ENCODE peak calls at places on chromosome 3, in six cellular contexts. One of them, this sample, is unnamed. For H3K36me3, the result is how much of the 10 kb centered on the place peaks cover.

GRCh38 chr3:44184319-44184953 is 57.2 kb upstream of the TOPAZ1 start:
- DNase-seq in tibial artery: peak
- DNase-seq in SJSA1: no peak
- DNase-seq in IMR-90: no peak
- DNase-seq in GM23248: peak
- DNase-seq in endodermal cell: peak
- DNase-seq in this sample: no peak

GRCh38 chr3:27279153-27279552 is 90.0 kb downstream of the NEK10 start:
- DNase-seq in tibial artery: no peak
- DNase-seq in SJSA1: no peak
- DNase-seq in IMR-90: no peak
- DNase-seq in GM23248: peak
- DNase-seq in endodermal cell: peak
- DNase-seq in this sample: no peak

GRCh38 chr3:129558772-129559564 is 16.0 kb downstream of the H1-8 start:
- DNase-seq in tibial artery: no peak
- DNase-seq in SJSA1: peak
- DNase-seq in IMR-90: peak
- DNase-seq in GM23248: peak
- DNase-seq in endodermal cell: no peak
- DNase-seq in this sample: no peak

GRCh38 chr3:13170317-13170716 is 97.1 kb upstream of the IQSEC1 start:
- DNase-seq in tibial artery: peak
- DNase-seq in SJSA1: no peak
- DNase-seq in IMR-90: no peak
- DNase-seq in GM23248: no peak
- DNase-seq in endodermal cell: no peak
- DNase-seq in this sample: no peak

GRCh38 chr3:164879201-164879600 is 199.1 kb downstream of the SI start:
- DNase-seq in tibial artery: no peak
- DNase-seq in SJSA1: no peak
- DNase-seq in IMR-90: no peak
- DNase-seq in GM23248: no peak
- DNase-seq in endodermal cell: peak
- DNase-seq in this sample: no peak

GRCh38 chr3:17894434-17895060 is 152.1 kb upstream of the TBC1D5 start:
- DNase-seq in tibial artery: no peak
- DNase-seq in SJSA1: no peak
- DNase-seq in IMR-90: peak
- DNase-seq in GM23248: peak
- DNase-seq in endodermal cell: peak
- DNase-seq in this sample: peak

GRCh38 chr3:104323226-104323625 is 1043.5 kb upstream of the ALCAM start:
- DNase-seq in tibial artery: no peak
- DNase-seq in SJSA1: no peak
- DNase-seq in IMR-90: no peak
- DNase-seq in GM23248: no peak
- DNase-seq in endodermal cell: peak
- DNase-seq in this sample: no peak

GRCh38 chr3:178823556-178824229 is 247.9 kb downstream of the ZMAT3 start:
- DNase-seq in tibial artery: no peak
- DNase-seq in SJSA1: no peak
- DNase-seq in IMR-90: no peak
- DNase-seq in GM23248: no peak
- DNase-seq in endodermal cell: no peak
- DNase-seq in this sample: no peak

GRCh38 chr3:126270145-126270811 is 86.9 kb downstream of the KLF15 start:
- DNase-seq in tibial artery: peak
- DNase-seq in SJSA1: no peak
- DNase-seq in IMR-90: peak
- DNase-seq in GM23248: peak
- DNase-seq in endodermal cell: no peak
- DNase-seq in this sample: no peak

GRCh38 chr3:72306800-72307341 is 521.9 kb upstream of the PROK2 start:
- DNase-seq in tibial artery: no peak
- DNase-seq in SJSA1: no peak
- DNase-seq in IMR-90: peak
- DNase-seq in GM23248: no peak
- DNase-seq in endodermal cell: peak
- DNase-seq in this sample: no peak

GRCh38 chr3:141308588-141309218 is 59.6 kb upstream of the ZBTB38 start:
- DNase-seq in tibial artery: peak
- DNase-seq in SJSA1: no peak
- DNase-seq in IMR-90: peak
- DNase-seq in GM23248: peak
- DNase-seq in endodermal cell: peak
- DNase-seq in this sample: no peak

GRCh38 chr3:141313091-141313683 is 55.1 kb upstream of the ZBTB38 start:
- DNase-seq in tibial artery: no peak
- DNase-seq in SJSA1: no peak
- DNase-seq in IMR-90: no peak
- DNase-seq in GM23248: no peak
- DNase-seq in endodermal cell: peak
- DNase-seq in this sample: no peak

GRCh38 chr3:141311170-141311495 is 57.2 kb upstream of the ZBTB38 start:
- DNase-seq in tibial artery: no peak
- DNase-seq in SJSA1: no peak
- DNase-seq in IMR-90: no peak
- DNase-seq in GM23248: no peak
- DNase-seq in endodermal cell: no peak
- DNase-seq in this sample: no peak

GRCh38 chr3:141312359-141313090 is 55.8 kb upstream of the ZBTB38 start:
- DNase-seq in tibial artery: no peak
- DNase-seq in SJSA1: no peak
- DNase-seq in IMR-90: no peak
- DNase-seq in GM23248: no peak
- DNase-seq in endodermal cell: peak
- DNase-seq in this sample: no peak

DNA sequence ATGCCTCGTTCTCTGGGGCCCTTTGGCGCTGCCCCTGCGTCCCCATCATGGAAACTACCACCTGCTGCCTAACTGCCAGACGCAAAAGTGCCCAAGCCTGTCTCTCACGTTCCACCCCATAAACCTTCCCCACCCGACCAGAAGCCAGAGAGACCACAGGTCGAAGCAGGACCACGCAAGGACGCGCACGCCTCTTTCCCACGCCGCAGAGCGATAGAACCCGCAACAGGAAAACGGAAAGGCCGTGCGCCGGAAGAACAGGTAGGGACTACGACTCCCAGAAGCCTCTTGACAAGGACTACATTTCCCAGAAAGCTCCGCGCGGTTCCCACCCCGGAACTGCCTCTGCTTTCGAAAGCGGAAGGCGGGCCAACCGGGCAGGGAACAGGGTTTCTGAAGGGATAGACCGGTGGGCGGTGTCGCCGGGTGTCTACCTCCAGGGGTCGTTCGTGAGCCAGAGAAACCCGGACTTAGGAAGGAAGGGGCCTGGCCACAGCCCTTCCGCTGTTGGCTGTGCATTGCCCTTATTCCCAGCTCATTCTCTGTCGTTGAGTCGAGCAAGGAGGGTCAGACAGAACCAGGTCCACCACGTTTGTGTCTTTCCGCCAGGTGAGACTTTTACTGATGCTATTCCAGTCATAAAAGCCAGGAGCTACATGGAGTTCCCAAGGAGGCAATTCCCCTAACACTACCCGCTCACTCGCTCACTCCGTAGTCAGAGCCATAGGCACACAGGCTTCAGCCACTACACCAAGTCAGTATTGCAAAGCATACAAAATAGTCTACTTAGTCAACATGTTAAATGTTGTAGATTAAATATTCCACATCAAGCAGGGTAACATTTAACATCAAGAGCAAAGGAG is 56.6 kb upstream of the ZBTB38 start:
- DNase-seq in tibial artery: peak
- DNase-seq in SJSA1: peak
- DNase-seq in IMR-90: peak
- DNase-seq in GM23248: peak
- DNase-seq in endodermal cell: peak
- DNase-seq in this sample: peak
- H3K36me3 ChIP-seq in tibial artery: under half
- H3K36me3 ChIP-seq in SJSA1: under half
- H3K36me3 ChIP-seq in IMR-90: under half
- H3K36me3 ChIP-seq in GM23248: under half
- H3K36me3 ChIP-seq in endodermal cell: under half
- H3K36me3 ChIP-seq in this sample: under half

GRCh38 chr3:156723182-156723619 is 48.8 kb downstream of the TIPARP start:
- DNase-seq in tibial artery: no peak
- DNase-seq in SJSA1: no peak
- DNase-seq in IMR-90: peak
- DNase-seq in GM23248: peak
- DNase-seq in endodermal cell: no peak
- DNase-seq in this sample: no peak
- H3K36me3 ChIP-seq in tibial artery: under half
- H3K36me3 ChIP-seq in SJSA1: under half
- H3K36me3 ChIP-seq in IMR-90: under half
- H3K36me3 ChIP-seq in GM23248: under half
- H3K36me3 ChIP-seq in endodermal cell: under half
- H3K36me3 ChIP-seq in this sample: under half

GRCh38 chr3:45985532-45986302 is 9.9 kb downstream of the FYCO1 start:
- DNase-seq in tibial artery: no peak
- DNase-seq in SJSA1: no peak
- DNase-seq in IMR-90: peak
- DNase-seq in GM23248: peak
- DNase-seq in endodermal cell: no peak
- DNase-seq in this sample: no peak

GRCh38 chr3:45986303-45986982 is 9.2 kb downstream of the FYCO1 start:
- DNase-seq in tibial artery: peak
- DNase-seq in SJSA1: peak
- DNase-seq in IMR-90: peak
- DNase-seq in GM23248: peak
- DNase-seq in endodermal cell: no peak
- DNase-seq in this sample: no peak

GRCh38 chr3:45981321-45982038 is 14.1 kb downstream of the FYCO1 start:
- DNase-seq in tibial artery: no peak
- DNase-seq in SJSA1: no peak
- DNase-seq in IMR-90: peak
- DNase-seq in GM23248: peak
- DNase-seq in endodermal cell: no peak
- DNase-seq in this sample: no peak

GRCh38 chr3:45984331-45985312 is 11.0 kb downstream of the FYCO1 start:
- DNase-seq in tibial artery: no peak
- DNase-seq in SJSA1: no peak
- DNase-seq in IMR-90: peak
- DNase-seq in GM23248: no peak
- DNase-seq in endodermal cell: no peak
- DNase-seq in this sample: no peak

GRCh38 chr3:45983865-45984264 is 11.8 kb downstream of the FYCO1 start:
- DNase-seq in tibial artery: no peak
- DNase-seq in SJSA1: no peak
- DNase-seq in IMR-90: no peak
- DNase-seq in GM23248: no peak
- DNase-seq in endodermal cell: no peak
- DNase-seq in this sample: no peak
- H3K36me3 ChIP-seq in tibial artery: half or more
- H3K36me3 ChIP-seq in SJSA1: under half
- H3K36me3 ChIP-seq in IMR-90: under half
- H3K36me3 ChIP-seq in GM23248: under half
- H3K36me3 ChIP-seq in endodermal cell: under half
- H3K36me3 ChIP-seq in this sample: under half

DNA sequence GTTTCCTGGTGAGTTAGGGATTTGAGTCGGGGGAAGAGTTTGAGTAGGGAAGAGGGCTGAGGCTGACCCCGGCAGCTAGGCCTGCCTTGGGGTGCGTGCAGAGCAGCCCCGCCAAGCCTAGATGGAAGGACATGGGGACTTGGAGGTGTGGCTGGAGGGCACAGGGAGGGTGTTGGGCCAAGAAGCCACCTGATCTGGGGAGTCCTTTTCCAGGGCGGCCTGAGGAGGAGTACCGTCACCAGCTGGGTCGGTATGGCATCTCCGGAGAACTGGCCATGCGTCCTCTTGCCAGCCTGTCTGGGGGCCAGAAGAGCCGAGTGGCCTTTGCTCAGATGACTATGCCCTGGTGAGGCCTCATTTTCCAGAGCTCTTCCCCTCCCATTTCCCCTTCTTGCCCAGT is 6.9 kb downstream of the ABCF3 start:
- DNase-seq in tibial artery: no peak
- DNase-seq in SJSA1: no peak
- DNase-seq in IMR-90: no peak
- DNase-seq in GM23248: no peak
- DNase-seq in endodermal cell: peak
- DNase-seq in this sample: no peak
- H3K36me3 ChIP-seq in tibial artery: half or more
- H3K36me3 ChIP-seq in SJSA1: half or more
- H3K36me3 ChIP-seq in IMR-90: half or more
- H3K36me3 ChIP-seq in GM23248: under half
- H3K36me3 ChIP-seq in endodermal cell: half or more
- H3K36me3 ChIP-seq in this sample: under half

DNA sequence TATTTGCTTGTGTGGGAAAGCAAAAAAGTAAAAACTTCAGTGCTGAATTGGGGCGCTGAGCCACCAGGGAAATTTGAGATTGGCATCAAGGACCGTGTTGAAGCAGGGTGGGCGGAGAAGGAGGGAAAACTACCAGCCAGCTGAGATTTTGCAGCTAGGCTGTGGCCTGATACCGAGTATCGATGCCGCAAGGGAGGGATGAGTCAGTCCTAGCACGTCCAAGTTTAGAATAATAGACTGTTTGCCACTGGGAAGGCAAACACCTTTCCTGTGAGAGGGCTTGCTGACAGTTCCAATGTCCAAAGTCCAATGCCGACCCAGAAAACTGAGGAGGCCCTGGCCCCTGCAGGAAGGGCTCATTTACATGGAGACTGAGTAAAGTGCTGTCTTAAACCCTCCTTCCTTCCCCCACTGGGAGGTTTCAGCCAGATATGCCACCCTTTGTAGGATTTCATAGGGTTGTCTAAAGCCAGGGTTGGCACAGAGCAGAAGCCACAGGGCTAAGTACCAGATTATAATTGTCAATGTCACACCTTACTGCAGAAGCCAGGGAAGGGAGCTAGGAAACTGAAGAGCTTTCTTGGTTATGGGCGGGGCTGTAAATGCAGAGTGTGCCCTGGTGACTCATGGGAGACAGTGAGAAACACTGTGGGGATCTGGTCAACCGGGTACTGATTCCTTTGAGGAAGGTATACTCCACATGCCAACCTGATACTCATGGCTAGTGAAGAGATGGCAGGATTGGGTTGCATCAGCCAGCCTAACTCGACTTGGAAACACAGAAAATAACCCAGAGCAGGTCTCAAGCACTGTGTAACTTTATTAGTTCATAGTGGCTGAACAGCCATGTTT is 28.4 kb upstream of the PIK3CB start:
- DNase-seq in tibial artery: no peak
- DNase-seq in SJSA1: peak
- DNase-seq in IMR-90: peak
- DNase-seq in GM23248: peak
- DNase-seq in endodermal cell: peak
- DNase-seq in this sample: no peak
- H3K36me3 ChIP-seq in tibial artery: under half
- H3K36me3 ChIP-seq in SJSA1: under half
- H3K36me3 ChIP-seq in IMR-90: under half
- H3K36me3 ChIP-seq in GM23248: under half
- H3K36me3 ChIP-seq in endodermal cell: under half
- H3K36me3 ChIP-seq in this sample: under half

GRCh38 chr3:162468791-162469190 is 972.2 kb downstream of the OTOL1 start:
- DNase-seq in tibial artery: no peak
- DNase-seq in SJSA1: no peak
- DNase-seq in IMR-90: no peak
- DNase-seq in GM23248: no peak
- DNase-seq in endodermal cell: no peak
- DNase-seq in this sample: no peak
- H3K36me3 ChIP-seq in tibial artery: under half
- H3K36me3 ChIP-seq in SJSA1: under half
- H3K36me3 ChIP-seq in IMR-90: under half
- H3K36me3 ChIP-seq in GM23248: under half
- H3K36me3 ChIP-seq in endodermal cell: under half
- H3K36me3 ChIP-seq in this sample: under half

GRCh38 chr3:170746175-170746942 is 123.6 kb downstream of the RPL22L1 start:
- DNase-seq in tibial artery: no peak
- DNase-seq in SJSA1: no peak
- DNase-seq in IMR-90: no peak
- DNase-seq in GM23248: no peak
- DNase-seq in endodermal cell: no peak
- DNase-seq in this sample: no peak
- H3K36me3 ChIP-seq in tibial artery: under half
- H3K36me3 ChIP-seq in SJSA1: under half
- H3K36me3 ChIP-seq in IMR-90: under half
- H3K36me3 ChIP-seq in GM23248: under half
- H3K36me3 ChIP-seq in endodermal cell: under half
- H3K36me3 ChIP-seq in this sample: under half

This sample was measured in naive thymus-derived CD4-positive, alpha-beta T cell.